ENCODE peak calls at places on chromosomes 1 and 21, in five cellular contexts. I is osteocyte, R is MM.1S, W is uterus, X is brain microvascular endothelial cell. Q is an unnamed sample.

GRCh38 chr1:200363200-200363933 is 46.5 kb downstream of the ZNF281 start:
- DNase-seq in I (no peak), R (no peak), W (no peak), X (no peak), Q (no peak)

GRCh38 chr1:146051452-146051852 is 29.9 kb upstream of the HJV start:
- DNase-seq in I (no peak), R (no peak), W (no peak), X (no peak), Q (no peak)

GRCh38 chr1:155188268-155188667 is 14.6 kb downstream of the TRIM46 start:
- DNase-seq in I (no peak), R (no peak), W (no peak), X (no peak), Q (no peak)

GRCh38 chr1:159091547-159092397 is 15.2 kb upstream of the AIM2 start:
- DNase-seq in I (no peak), R (no peak), W (no peak), X (peak; percentile 29), Q (no peak)

GRCh38 chr1:115069186-115069585 is 20.1 kb downstream of the TSPAN2 start:
- DNase-seq in I (no peak), R (no peak), W (peak; percentile 48), X (no peak), Q (no peak)

GRCh38 chr1:91650764-91651163 is 150.1 kb downstream of the CDC7 start:
- DNase-seq in I (no peak), R (no peak), W (peak; percentile 81), X (peak; percentile 98), Q (no peak)

GRCh38 chr1:32907435-32907834 is 6.2 kb upstream of the TMEM54 start:
- DNase-seq in I (no peak), R (no peak), W (no peak), X (peak; percentile 19), Q (no peak)

GRCh38 chr1:37513795-37514349 is 694 bp downstream of the MEAF6 start:
- DNase-seq in I (peak; percentile 82), R (peak; percentile 65), W (peak; percentile 22), X (peak; percentile 4), Q (peak; percentile 69)

GRCh38 chr1:210332719-210333398 is 4.2 kb downstream of the HHAT start:
- DNase-seq in I (no peak), R (peak; percentile 99), W (no peak), X (no peak), Q (peak; percentile 58)

GRCh38 chr1:183622884-183623785 is 12.4 kb downstream of the ARPC5 start:
- DNase-seq in I (no peak), R (peak; percentile 75), W (no peak), X (peak; percentile 61), Q (peak; percentile 48)

GRCh38 chr1:167325151-167325550 is 104.5 kb downstream of the POU2F1 start:
- DNase-seq in I (no peak), R (no peak), W (no peak), X (no peak), Q (no peak)

GRCh38 chr1:44294588-44295007 is 60.5 kb downstream of the ERI3 start:
- DNase-seq in I (no peak), R (no peak), W (peak; percentile 68), X (peak; percentile 10), Q (no peak)

GRCh38 chr1:67371043-67371442 is 59.2 kb downstream of the SERBP1 start:
- DNase-seq in I (no peak), R (no peak), W (no peak), X (no peak), Q (no peak)

GRCh38 chr1:146032613-146033219 is 11.2 kb upstream of the HJV start:
- DNase-seq in I (no peak), R (peak; percentile 78), W (no peak), X (peak; percentile 43), Q (peak; percentile 43)

GRCh38 chr1:193355654-193356053 is 169.2 kb upstream of the B3GALT2 start:
- DNase-seq in I (no peak), R (no peak), W (no peak), X (no peak), Q (no peak)

GRCh38 chr1:184299796-184300195 is 87.0 kb upstream of the C1orf21 start:
- DNase-seq in I (no peak), R (no peak), W (no peak), X (no peak), Q (no peak)

GRCh38 chr1:44002606-44003157 is 11.3 kb downstream of the CCDC24 start:
- DNase-seq in I (no peak), R (no peak), W (no peak), X (no peak), Q (no peak)

GRCh38 chr21:42570362-42570761 is 56.7 kb downstream of the SLC37A1 start:
- DNase-seq in I (no peak), R (no peak), W (peak; percentile 2), X (no peak), Q (no peak)

GRCh38 chr1:32201011-32201855 is 838 bp downstream of the CCDC28B start:
- DNase-seq in I (no peak), R (peak; percentile 26), W (peak; percentile 68), X (peak; percentile 42), Q (peak; percentile 83)

GRCh38 chr1:228214921-228215662 is 7.2 kb downstream of the OBSCN start:
- DNase-seq in I (peak; percentile 63), R (no peak), W (no peak), X (no peak), Q (no peak)

GRCh38 chr1:107147813-107148212 is 7.0 kb downstream of the NTNG1 start:
- DNase-seq in I (no peak), R (no peak), W (no peak), X (no peak), Q (no peak)

DNA sequence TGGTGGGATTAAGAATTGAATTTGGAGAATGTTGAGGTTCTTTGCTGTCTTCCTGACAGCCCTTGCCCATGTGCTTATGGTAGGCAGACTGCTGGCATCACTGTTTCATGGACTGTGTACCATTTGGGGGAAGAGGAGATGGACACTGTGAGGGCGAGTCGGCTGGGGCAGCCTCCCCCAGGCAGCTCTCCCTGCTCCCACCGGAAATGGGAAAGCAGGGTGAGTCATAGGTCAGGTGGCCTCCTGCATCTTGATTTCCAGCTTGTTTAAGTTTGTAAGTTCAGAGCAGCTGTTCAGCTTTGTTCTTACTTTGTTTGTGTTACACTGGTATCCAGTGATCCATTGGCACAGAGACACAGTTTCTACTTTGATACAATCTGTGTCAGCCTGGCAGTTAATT is 87.2 kb upstream of the CNIH3 start:
- DNase-seq in I (no peak), R (no peak), W (no peak), X (peak; percentile 74), Q (no peak)
- TF ChIP-seq CTCF in I (no peak), R (no peak), W (no peak), X (no peak), Q (no peak)

GRCh38 chr1:20376880-20377494 is 86.3 kb downstream of the VWA5B1 start:
- DNase-seq in I (no peak), R (no peak), W (peak; percentile 34), X (peak; percentile 49), Q (peak; percentile 76)
- TF ChIP-seq CTCF in I (peak; percentile 76), R (peak; percentile 72), W (peak; percentile 64), X (peak; percentile 92), Q (peak; percentile 66)

GRCh38 chr1:161864577-161864976 is 98.5 kb downstream of the ATF6 start:
- DNase-seq in I (no peak), R (no peak), W (peak; percentile 14), X (peak; percentile 52), Q (no peak)
- TF ChIP-seq CTCF in I (peak; percentile 79), R (no peak), W (peak; percentile 63), X (peak; percentile 72), Q (no peak)

DNA sequence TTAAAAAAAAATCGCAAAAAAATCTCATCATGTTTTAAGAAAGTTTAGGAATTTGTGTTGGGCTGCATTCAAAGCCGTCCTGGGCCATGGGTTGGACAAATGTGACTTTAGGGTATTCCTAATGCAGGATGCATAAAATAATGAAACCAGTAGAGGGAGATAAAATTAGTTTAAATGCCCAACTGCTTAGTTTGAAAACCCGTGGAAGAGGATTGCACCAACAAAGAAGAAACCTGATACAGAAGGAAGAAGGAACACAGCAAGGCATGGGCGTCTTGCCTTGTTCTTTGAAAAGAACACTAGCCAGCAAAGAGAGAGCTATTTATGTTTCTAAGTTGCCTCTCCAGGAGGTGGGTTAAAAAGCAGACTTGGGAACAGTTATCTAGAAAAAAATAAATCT is 37.9 kb downstream of the WDR3 start:
- DNase-seq in I (no peak), R (no peak), W (no peak), X (peak; percentile 22), Q (no peak)
- TF ChIP-seq CTCF in I (peak; percentile 49), R (no peak), W (no peak), X (peak; percentile 42), Q (no peak)

DNA sequence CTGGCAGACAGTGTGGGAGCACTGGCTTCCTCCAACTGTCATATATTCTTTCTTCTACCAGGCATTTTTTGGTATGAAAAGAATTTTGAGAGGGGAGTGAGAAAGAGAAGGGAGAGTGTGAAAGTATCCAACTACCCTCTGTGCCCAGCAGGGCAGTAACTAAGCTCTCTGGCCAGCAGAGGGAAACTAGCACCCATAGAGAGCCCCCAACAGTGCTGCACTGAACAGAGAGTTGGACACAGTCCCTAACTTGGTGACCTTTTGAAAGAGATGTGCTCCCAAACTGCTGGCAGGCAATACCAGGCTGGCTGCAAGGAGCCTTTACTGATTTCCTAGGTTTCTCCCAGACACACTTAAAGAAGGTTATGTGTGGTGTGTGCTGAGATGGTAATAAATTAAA is 118.8 kb upstream of the PBX1 start:
- DNase-seq in I (no peak), R (peak; percentile 37), W (peak; percentile 30), X (peak; percentile 18), Q (no peak)
- TF ChIP-seq CTCF in I (peak; percentile 54), R (peak; percentile 58), W (peak; percentile 43), X (peak; percentile 64), Q (no peak)

GRCh38 chr21:18722193-18722592 is 318.6 kb upstream of the TMPRSS15 start:
- DNase-seq in I (no peak), R (peak; percentile 29), W (no peak), X (no peak), Q (no peak)

DNA sequence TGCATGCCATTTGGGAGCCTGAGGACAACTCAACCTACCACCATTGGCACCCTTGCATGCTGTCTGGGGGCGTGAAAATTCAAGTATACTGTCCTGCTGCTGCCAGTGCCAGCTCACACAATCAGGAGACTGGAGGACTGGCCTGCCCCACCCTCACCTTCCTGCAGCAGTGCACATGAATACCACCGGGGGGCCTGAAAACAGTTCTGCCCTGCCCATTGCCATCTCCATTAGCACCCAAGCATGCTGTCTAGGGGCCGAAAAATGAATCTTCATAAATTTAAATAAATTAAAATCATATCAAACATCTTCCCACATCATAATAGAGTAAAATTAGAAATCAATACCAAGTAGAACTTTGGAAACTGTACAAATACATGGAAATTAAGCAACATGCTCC is 322.1 kb upstream of the TMPRSS15 start:
- DNase-seq in I (no peak), R (peak; percentile 10), W (no peak), X (no peak), Q (no peak)
- TF ChIP-seq CTCF in I (no peak), R (peak; percentile 33), W (no peak), X (peak; percentile 50), Q (no peak)